ENCODE peak calls at places on chromosomes 13 and 19, in four cellular contexts. D is SJSA1, X is lung, T is fibroblast of lung. P is an unnamed sample.

GRCh38 chr19:47226426-47227346 is 4.3 kb downstream of the BBC3 start:
- DNase-seq in X (peak), T (peak), D (peak), P (peak)

GRCh38 chr13:45779901-45780300 is 71.7 kb downstream of the SIAH3 start:
- DNase-seq in D (no peak), T (no peak), X (no peak), P (no peak)

GRCh38 chr19:56170261-56170660 is 5.5 kb upstream of the GALP start:
- DNase-seq in X (peak), T (peak), D (no peak), P (no peak)

GRCh38 chr13:108662528-108662927 is 33.1 kb downstream of the MYO16 start:
- DNase-seq in D (peak), X (no peak), T (no peak), P (no peak)

GRCh38 chr19:35868172-35868822 is at the start of gene APLP1:
- DNase-seq in D (peak), T (peak), X (peak), P (peak)

GRCh38 chr19:21519488-21519887 is 14.1 kb downstream of the ZNF429 start:
- DNase-seq in X (no peak), T (no peak), D (no peak), P (no peak)

GRCh38 chr19:30931307-30931706 is 417.9 kb downstream of the TSHZ3 start:
- DNase-seq in T (no peak), D (no peak), X (no peak), P (no peak)

GRCh38 chr13:28820099-28821051 is at the start of gene MTUS2:
- DNase-seq in T (no peak), D (no peak), X (no peak), P (no peak)

GRCh38 chr13:100040196-100040595 is 48.7 kb upstream of the PCCA start:
- DNase-seq in D (no peak), X (no peak), T (no peak), P (no peak)

GRCh38 chr19:53224606-53225005 is 30.1 kb downstream of the ZNF677 start:
- DNase-seq in T (no peak), X (no peak), D (no peak), P (no peak)

GRCh38 chr19:55097864-55098715 is 19.3 kb downstream of the PPP1R12C start:
- DNase-seq in D (no peak), T (no peak), X (no peak), P (no peak)

GRCh38 chr19:6500837-6501739 is 1.0 kb downstream of the TUBB4A start:
- DNase-seq in D (no peak), X (no peak), T (no peak), P (no peak)

GRCh38 chr13:71156550-71156949 is 710.5 kb downstream of the DACH1 start:
- DNase-seq in X (no peak), T (no peak), D (no peak), P (no peak)

GRCh38 chr19:30297969-30298368 is 74.2 kb upstream of the ZNF536 start:
- DNase-seq in T (no peak), X (no peak), D (no peak), P (no peak)

GRCh38 chr13:108000998-108001397 is 214.3 kb downstream of the LIG4 start:
- DNase-seq in T (no peak), X (no peak), D (no peak), P (no peak)

GRCh38 chr19:56114051-56114694 is 6.9 kb downstream of the ZNF787 start:
- DNase-seq in T (no peak), D (no peak), X (no peak), P (no peak)

GRCh38 chr19:30319876-30320275 is 52.3 kb upstream of the ZNF536 start:
- DNase-seq in T (no peak), X (no peak), D (no peak), P (no peak)

GRCh38 chr13:76707360-76707759 is 178.8 kb downstream of the KCTD12 start:
- DNase-seq in D (no peak), T (peak), X (no peak), P (no peak)

GRCh38 chr19:12703056-12703455 is 6.6 kb upstream of the FBXW9 start:
- DNase-seq in D (peak), X (no peak), T (peak), P (no peak)

GRCh38 chr19:57816652-57817051 is 1.9 kb upstream of the ZNF552 start:
- DNase-seq in X (no peak), T (no peak), D (no peak), P (no peak)

GRCh38 chr13:28494861-28495585 is at the start of gene FLT1:
- DNase-seq in D (peak), T (peak), X (no peak), P (no peak)

GRCh38 chr13:97574926-97575325 is 141.0 kb downstream of the RAP2A start:
- DNase-seq in T (peak), D (no peak), X (no peak), P (peak)

GRCh38 chr19:6734096-6734696 is 3.2 kb downstream of the GPR108 start:
- DNase-seq in T (no peak), X (peak), D (no peak), P (no peak)

GRCh38 chr13:22893149-22893548 is 287.6 kb upstream of the SGCG start:
- DNase-seq in T (no peak), X (peak), D (no peak), P (no peak)

GRCh38 chr13:33637978-33638743 is 179.8 kb upstream of the RFC3 start:
- DNase-seq in D (no peak), T (peak), X (no peak), P (no peak)

GRCh38 chr13:113216165-113217056 is 7.0 kb downstream of the CUL4A start:
- DNase-seq in D (peak), X (peak), T (peak), P (no peak)

GRCh38 chr13:27359203-27359821 is 65.1 kb upstream of the GTF3A start:
- DNase-seq in X (peak), D (peak), T (peak), P (peak)

GRCh38 chr13:44591316-44591715 is 15.2 kb upstream of the TSC22D1 start:
- DNase-seq in D (no peak), T (no peak), X (no peak), P (no peak)

GRCh38 chr13:20401586-20401957 is 124.1 kb downstream of the CRYL1 start:
- DNase-seq in T (peak), X (no peak), D (no peak), P (no peak)

GRCh38 chr13:110652755-110653154 is 37.4 kb downstream of the NAXD start:
- DNase-seq in D (no peak), X (no peak), T (no peak), P (no peak)
- H3K27ac ChIP-seq in D (no peak), X (no peak), T (no peak), P (no peak)

GRCh38 chr19:48318286-48318987 is 6.9 kb upstream of the EMP3 start:
- DNase-seq in X (no peak), D (no peak), T (no peak), P (no peak)

GRCh38 chr19:48325265-48325910 is at the start of gene EMP3:
- DNase-seq in T (peak), X (peak), D (peak), P (peak)

GRCh38 chr19:48319647-48320537 is 5.5 kb upstream of the EMP3 start:
- DNase-seq in D (peak), T (peak), X (peak), P (peak)

GRCh38 chr19:48321622-48322591 is 3.4 kb upstream of the EMP3 start:
- DNase-seq in T (peak), X (peak), D (peak), P (peak)

GRCh38 chr19:48321372-48321621 is 4.1 kb upstream of the EMP3 start:
- DNase-seq in T (peak), X (peak), D (no peak), P (peak)
- H3K27ac ChIP-seq in T (peak), X (peak), D (peak), P (peak)

DNA sequence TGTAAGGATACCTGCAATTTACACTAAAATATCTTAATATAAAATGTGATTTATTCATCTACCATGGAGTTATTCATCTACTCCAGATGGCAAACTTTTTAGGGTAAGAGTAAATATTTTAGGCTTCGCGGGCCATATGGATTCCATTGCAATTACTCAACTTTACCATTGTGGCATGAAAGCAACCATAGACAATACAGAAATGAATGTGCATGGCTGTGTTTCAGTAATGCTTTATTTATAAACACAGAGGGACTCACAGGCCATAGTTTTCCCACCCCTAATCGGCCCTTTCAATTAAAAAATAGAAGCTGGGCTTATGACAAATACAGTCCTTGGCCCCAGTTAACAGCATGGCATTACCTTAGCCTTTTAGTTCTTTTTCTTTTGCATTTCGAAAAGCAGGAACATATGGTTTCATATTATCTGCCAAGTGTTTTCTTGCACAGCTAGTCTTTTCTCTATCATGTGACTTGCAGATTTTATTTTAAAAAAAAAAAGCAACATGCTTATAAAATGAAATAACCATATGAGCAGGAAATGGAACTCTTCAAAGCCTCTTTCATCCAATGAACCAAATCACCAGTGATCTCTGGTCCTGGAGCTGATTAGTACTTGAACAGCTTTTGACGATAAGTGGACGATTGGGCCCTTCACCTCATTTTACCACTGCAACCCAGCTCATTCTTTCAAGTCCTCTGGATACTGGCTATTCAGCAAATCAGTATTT is 64.0 kb downstream of the LHFPL6 start:
- DNase-seq in D (peak), X (no peak), T (peak), P (no peak)
- H3K27ac ChIP-seq in D (peak), X (no peak), T (no peak), P (no peak)

GRCh38 chr19:7944177-7944761 is 803 bp upstream of the TIMM44 start:
- DNase-seq in D (peak), T (peak), X (peak), P (peak)

GRCh38 chr19:7940841-7941240 is 2.6 kb downstream of the TIMM44 start:
- DNase-seq in D (no peak), T (no peak), X (no peak), P (no peak)

GRCh38 chr19:7942981-7943443 is 454 bp downstream of the TIMM44 start:
- DNase-seq in D (peak), T (no peak), X (peak), P (peak)

GRCh38 chr19:7943444-7944176 is at the start of gene TIMM44:
- DNase-seq in X (peak), D (peak), T (peak), P (peak)

DNA sequence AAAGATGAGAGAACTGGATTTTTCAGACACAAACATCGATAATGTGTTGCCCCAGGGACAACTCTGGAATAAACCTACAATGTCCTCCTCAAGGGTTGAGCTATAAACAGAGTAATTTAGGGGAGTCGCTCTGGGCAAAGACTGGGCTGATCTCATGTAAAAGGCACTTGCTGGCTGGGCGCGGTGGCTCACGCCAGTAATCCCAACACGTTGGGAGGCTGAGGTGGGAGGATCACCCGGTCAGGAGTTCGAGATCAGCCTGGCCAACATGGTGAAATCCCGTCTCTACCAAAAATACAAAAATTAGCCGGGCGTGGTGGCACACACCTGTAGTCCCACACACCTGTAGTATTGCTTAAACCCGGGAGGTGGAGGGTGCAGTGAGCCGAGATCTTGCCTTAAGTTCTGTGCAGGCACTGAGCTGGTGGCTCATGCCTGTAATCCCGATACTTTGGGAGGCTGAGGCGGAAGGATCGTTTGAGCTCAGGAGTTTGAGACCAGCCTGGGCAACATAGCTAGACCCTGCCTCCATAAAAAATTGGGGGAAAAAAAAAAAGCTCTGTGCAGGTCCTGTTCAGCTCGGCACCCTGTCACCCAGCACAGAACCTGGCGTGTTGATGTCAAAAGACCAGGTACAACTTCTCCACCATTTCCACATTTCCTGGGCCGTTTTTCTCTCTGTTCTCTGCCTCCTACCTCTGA is 1.4 kb downstream of the TIMM44 start:
- DNase-seq in X (no peak), D (no peak), T (no peak), P (no peak)
- H3K27ac ChIP-seq in X (no peak), D (no peak), T (no peak), P (no peak)

DNA sequence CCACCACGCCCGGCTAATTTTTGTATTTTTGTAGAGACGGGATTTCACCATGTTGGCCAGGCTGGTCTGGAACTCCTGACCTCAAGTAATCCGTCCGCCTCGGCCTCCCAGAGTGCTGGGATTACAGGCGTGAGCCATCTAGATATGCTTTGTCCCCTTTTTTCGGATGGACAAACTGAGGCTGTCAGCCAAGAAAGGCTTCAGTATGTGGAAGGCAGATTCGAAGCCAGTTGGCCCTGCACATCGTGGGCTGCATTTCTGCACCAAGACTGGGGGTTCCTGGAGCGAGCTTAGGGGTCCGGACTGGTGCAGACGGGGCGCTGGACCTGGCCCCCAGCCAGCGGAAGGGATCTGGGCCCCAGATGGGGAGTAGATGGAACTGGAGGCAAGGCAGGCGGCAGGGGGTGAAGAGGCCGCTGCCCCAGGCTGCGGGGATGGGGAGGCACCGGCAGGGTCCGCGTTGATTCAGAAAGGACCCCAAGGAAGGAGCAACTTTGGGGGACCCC is 9.7 kb upstream of the JUND start:
- DNase-seq in T (no peak), D (no peak), X (no peak), P (no peak)
- H3K27ac ChIP-seq in T (no peak), D (no peak), X (peak), P (no peak)

GRCh38 chr19:3346677-3347353 is 19.6 kb upstream of the NFIC start:
- DNase-seq in X (peak), D (no peak), T (peak), P (no peak)
- H3K27ac ChIP-seq in X (peak), D (no peak), T (peak), P (no peak)

GRCh38 chr19:32662186-32662585 is 12.8 kb downstream of the ANKRD27 start:
- DNase-seq in T (peak), X (no peak), D (no peak), P (no peak)

GRCh38 chr19:32661318-32661717 is 13.7 kb downstream of the ANKRD27 start:
- DNase-seq in D (no peak), T (no peak), X (no peak), P (no peak)

GRCh38 chr19:32658527-32658926 is 16.5 kb downstream of the ANKRD27 start:
- DNase-seq in D (no peak), X (no peak), T (no peak), P (no peak)

GRCh38 chr19:32653626-32653968 is 21.4 kb downstream of the ANKRD27 start:
- DNase-seq in T (no peak), D (no peak), X (no peak), P (no peak)

DNA sequence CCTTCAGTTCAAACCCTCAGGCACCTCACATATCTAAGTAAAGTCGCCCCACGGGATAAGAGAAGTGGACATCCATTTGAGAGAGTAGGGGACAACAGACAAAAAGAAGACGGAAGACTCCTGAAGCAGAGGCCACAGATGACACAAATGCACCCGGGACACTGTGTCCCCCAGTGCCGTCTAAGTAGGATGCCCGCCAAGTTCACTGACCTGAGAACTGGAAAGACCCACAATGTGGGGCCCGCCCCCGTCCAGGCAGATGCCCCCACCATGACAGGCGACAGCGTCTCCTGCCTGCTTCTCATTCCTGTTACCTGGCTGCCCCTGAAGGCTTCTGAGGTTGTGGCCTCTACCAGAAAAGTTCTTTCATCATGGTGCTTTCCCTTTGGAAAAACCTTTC is 16.9 kb downstream of the ANKRD27 start:
- DNase-seq in X (no peak), D (no peak), T (no peak), P (no peak)
- H3K27ac ChIP-seq in X (no peak), D (no peak), T (no peak), P (no peak)

GRCh38 chr19:45676851-45677263 is 8.8 kb downstream of the GIPR start:
- DNase-seq in D (no peak), T (no peak), X (peak), P (no peak)
- H3K27ac ChIP-seq in D (no peak), T (no peak), X (peak), P (no peak)

P was measured in MM.1S.